ENCODE peak calls at places on chromosomes 13 and 19, in six cellular contexts. One of them, this sample, is unnamed.

GRCh38 chr13:42876270-42876714 is 94.9 kb downstream of the FAM216B start:
- DNase-seq in K562: no peak
- DNase-seq in SK-N-SH: no peak
- DNase-seq in GM12878: peak; percentile 82
- DNase-seq in HCT116: no peak
- DNase-seq in HepG2: no peak
- DNase-seq in this sample: no peak

GRCh38 chr13:66933994-66934393 is 296.1 kb downstream of the PCDH9 start:
- DNase-seq in SK-N-SH: no peak
- DNase-seq in HCT116: peak; percentile 12
- DNase-seq in GM12878: no peak
- DNase-seq in K562: peak; percentile 12
- DNase-seq in HepG2: no peak
- DNase-seq in this sample: no peak

GRCh38 chr13:27171244-27171829 is at the start of gene USP12:
- DNase-seq in SK-N-SH: peak; percentile 86
- DNase-seq in GM12878: no peak
- DNase-seq in K562: peak; percentile 63
- DNase-seq in HCT116: no peak
- DNase-seq in HepG2: no peak
- DNase-seq in this sample: no peak

GRCh38 chr13:98827449-98827848 is 75.0 kb upstream of the SLC15A1 start:
- DNase-seq in HepG2: no peak
- DNase-seq in SK-N-SH: no peak
- DNase-seq in HCT116: no peak
- DNase-seq in K562: no peak
- DNase-seq in GM12878: no peak
- DNase-seq in this sample: no peak

GRCh38 chr19:48090281-48090802 is 20.3 kb downstream of the PLA2G4C start:
- DNase-seq in K562: no peak
- DNase-seq in HCT116: no peak
- DNase-seq in SK-N-SH: no peak
- DNase-seq in GM12878: no peak
- DNase-seq in HepG2: no peak
- DNase-seq in this sample: no peak

GRCh38 chr19:48110350-48110966 is at the start of gene PLA2G4C:
- DNase-seq in GM12878: peak; percentile 48
- DNase-seq in K562: peak; percentile 92
- DNase-seq in HepG2: peak; percentile 72
- DNase-seq in SK-N-SH: peak; percentile 98
- DNase-seq in HCT116: peak; percentile 77
- DNase-seq in this sample: peak; percentile 77

GRCh38 chr13:106700007-106700950 is 132.3 kb upstream of the ARGLU1 start:
- DNase-seq in SK-N-SH: no peak
- DNase-seq in K562: no peak
- DNase-seq in HepG2: no peak
- DNase-seq in GM12878: no peak
- DNase-seq in HCT116: no peak
- DNase-seq in this sample: no peak

GRCh38 chr13:32587014-32587773 is 942 bp downstream of the PDS5B start:
- DNase-seq in HepG2: peak; percentile 41
- DNase-seq in HCT116: peak; percentile 16
- DNase-seq in K562: peak; percentile 56
- DNase-seq in GM12878: no peak
- DNase-seq in SK-N-SH: peak; percentile 86
- DNase-seq in this sample: no peak

GRCh38 chr19:1364070-1364719 is 19.5 kb upstream of the NDUFS7 start:
- DNase-seq in HepG2: no peak
- DNase-seq in K562: no peak
- DNase-seq in GM12878: no peak
- DNase-seq in SK-N-SH: no peak
- DNase-seq in HCT116: no peak
- DNase-seq in this sample: no peak

GRCh38 chr13:45292176-45292575 is 48.8 kb downstream of the TPT1 start:
- DNase-seq in SK-N-SH: no peak
- DNase-seq in K562: no peak
- DNase-seq in HCT116: peak; percentile 70
- DNase-seq in GM12878: no peak
- DNase-seq in HepG2: no peak
- DNase-seq in this sample: no peak

GRCh38 chr19:46746281-46746965 is at the start of gene STRN4:
- DNase-seq in K562: peak; percentile 93
- DNase-seq in HCT116: no peak
- DNase-seq in GM12878: no peak
- DNase-seq in SK-N-SH: peak; percentile 99
- DNase-seq in HepG2: no peak
- DNase-seq in this sample: no peak

GRCh38 chr19:13899912-13900584 is 5.9 kb downstream of the BRME1 start:
- DNase-seq in HCT116: no peak
- DNase-seq in HepG2: no peak
- DNase-seq in K562: no peak
- DNase-seq in GM12878: no peak
- DNase-seq in SK-N-SH: no peak
- DNase-seq in this sample: no peak
- TF ChIP-seq YY1 in HCT116: no peak
- TF ChIP-seq YY1 in HepG2: no peak
- TF ChIP-seq YY1 in K562: no peak
- TF ChIP-seq YY1 in GM12878: no peak
- TF ChIP-seq YY1 in SK-N-SH: no peak
- TF ChIP-seq YY1 in this sample: no peak

DNA sequence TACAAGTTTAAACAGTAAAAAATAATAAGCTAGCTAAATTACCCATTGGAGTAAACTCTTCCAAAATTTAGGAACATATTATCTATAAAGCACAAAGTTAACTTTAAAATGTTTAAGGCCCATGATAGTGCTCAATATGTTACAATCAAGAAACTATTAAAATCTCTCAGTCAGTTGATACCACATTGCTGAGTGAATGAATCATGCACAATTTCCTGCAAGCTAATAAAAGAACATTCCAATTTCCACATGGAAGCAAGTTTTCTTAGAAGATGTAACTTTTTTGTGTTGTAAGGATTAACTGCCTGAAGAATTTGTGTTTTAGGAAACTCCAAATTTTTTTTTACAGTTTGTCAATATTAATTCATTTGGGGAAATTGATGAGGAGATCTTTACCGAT is 666.6 kb downstream of the SLITRK1 start:
- DNase-seq in GM12878: no peak
- DNase-seq in K562: no peak
- DNase-seq in SK-N-SH: no peak
- DNase-seq in HepG2: no peak
- DNase-seq in HCT116: no peak
- DNase-seq in this sample: no peak
- TF ChIP-seq YY1 in GM12878: no peak
- TF ChIP-seq YY1 in K562: no peak
- TF ChIP-seq YY1 in SK-N-SH: no peak
- TF ChIP-seq YY1 in HepG2: no peak
- TF ChIP-seq YY1 in HCT116: no peak
- TF ChIP-seq YY1 in this sample: no peak

GRCh38 chr19:39299832-39300231 is 3.6 kb downstream of the IFNL1 start:
- DNase-seq in SK-N-SH: no peak
- DNase-seq in K562: no peak
- DNase-seq in HepG2: no peak
- DNase-seq in HCT116: no peak
- DNase-seq in GM12878: no peak
- DNase-seq in this sample: no peak
- TF ChIP-seq YY1 in SK-N-SH: no peak
- TF ChIP-seq YY1 in K562: no peak
- TF ChIP-seq YY1 in HepG2: no peak
- TF ChIP-seq YY1 in HCT116: no peak
- TF ChIP-seq YY1 in GM12878: no peak
- TF ChIP-seq YY1 in this sample: no peak

GRCh38 chr13:65855276-65855675 is 1374.9 kb downstream of the PCDH9 start:
- DNase-seq in SK-N-SH: no peak
- DNase-seq in GM12878: no peak
- DNase-seq in HCT116: no peak
- DNase-seq in K562: no peak
- DNase-seq in HepG2: no peak
- DNase-seq in this sample: no peak

GRCh38 chr13:65854431-65854830 is 1375.7 kb downstream of the PCDH9 start:
- DNase-seq in HCT116: no peak
- DNase-seq in HepG2: no peak
- DNase-seq in GM12878: no peak
- DNase-seq in SK-N-SH: no peak
- DNase-seq in K562: no peak
- DNase-seq in this sample: no peak

GRCh38 chr13:65856464-65856863 is 1373.7 kb downstream of the PCDH9 start:
- DNase-seq in HCT116: no peak
- DNase-seq in GM12878: no peak
- DNase-seq in HepG2: no peak
- DNase-seq in SK-N-SH: no peak
- DNase-seq in K562: no peak
- DNase-seq in this sample: no peak
- TF ChIP-seq YY1 in HCT116: no peak
- TF ChIP-seq YY1 in GM12878: no peak
- TF ChIP-seq YY1 in HepG2: no peak
- TF ChIP-seq YY1 in SK-N-SH: no peak
- TF ChIP-seq YY1 in K562: no peak
- TF ChIP-seq YY1 in this sample: no peak

GRCh38 chr13:101751488-101751887 is 299.0 kb downstream of the ITGBL1 start:
- DNase-seq in HepG2: no peak
- DNase-seq in HCT116: no peak
- DNase-seq in K562: no peak
- DNase-seq in SK-N-SH: peak; percentile 31
- DNase-seq in GM12878: no peak
- DNase-seq in this sample: peak; percentile 35

GRCh38 chr13:101747039-101747438 is 294.6 kb downstream of the ITGBL1 start:
- DNase-seq in K562: no peak
- DNase-seq in HCT116: no peak
- DNase-seq in HepG2: no peak
- DNase-seq in GM12878: no peak
- DNase-seq in SK-N-SH: no peak
- DNase-seq in this sample: no peak

GRCh38 chr13:101746513-101746912 is 294.0 kb downstream of the ITGBL1 start:
- DNase-seq in SK-N-SH: no peak
- DNase-seq in GM12878: no peak
- DNase-seq in HepG2: no peak
- DNase-seq in K562: no peak
- DNase-seq in HCT116: no peak
- DNase-seq in this sample: no peak

GRCh38 chr13:101752432-101752831 is 300.0 kb downstream of the ITGBL1 start:
- DNase-seq in HCT116: no peak
- DNase-seq in HepG2: no peak
- DNase-seq in SK-N-SH: no peak
- DNase-seq in GM12878: no peak
- DNase-seq in K562: no peak
- DNase-seq in this sample: no peak

GRCh38 chr13:101749584-101749983 is 297.1 kb downstream of the ITGBL1 start:
- DNase-seq in K562: no peak
- DNase-seq in HepG2: no peak
- DNase-seq in HCT116: no peak
- DNase-seq in SK-N-SH: no peak
- DNase-seq in GM12878: no peak
- DNase-seq in this sample: no peak
- TF ChIP-seq YY1 in K562: no peak
- TF ChIP-seq YY1 in HepG2: no peak
- TF ChIP-seq YY1 in HCT116: no peak
- TF ChIP-seq YY1 in SK-N-SH: no peak
- TF ChIP-seq YY1 in GM12878: no peak
- TF ChIP-seq YY1 in this sample: no peak

GRCh38 chr13:95479706-95480105 is 72.8 kb upstream of the CLDN10 start:
- DNase-seq in GM12878: peak; percentile 36
- DNase-seq in SK-N-SH: no peak
- DNase-seq in HepG2: no peak
- DNase-seq in HCT116: no peak
- DNase-seq in K562: no peak
- DNase-seq in this sample: no peak

GRCh38 chr13:95480131-95480545 is 72.4 kb upstream of the CLDN10 start:
- DNase-seq in SK-N-SH: no peak
- DNase-seq in GM12878: peak; percentile 71
- DNase-seq in HCT116: no peak
- DNase-seq in HepG2: no peak
- DNase-seq in K562: no peak
- DNase-seq in this sample: no peak

GRCh38 chr13:95484052-95484451 is 68.5 kb upstream of the CLDN10 start:
- DNase-seq in GM12878: no peak
- DNase-seq in K562: no peak
- DNase-seq in HCT116: no peak
- DNase-seq in SK-N-SH: no peak
- DNase-seq in HepG2: no peak
- DNase-seq in this sample: no peak

GRCh38 chr13:95485045-95485517 is 67.4 kb upstream of the CLDN10 start:
- DNase-seq in SK-N-SH: peak; percentile 50
- DNase-seq in HCT116: no peak
- DNase-seq in GM12878: no peak
- DNase-seq in K562: peak; percentile 23
- DNase-seq in HepG2: peak; percentile 8
- DNase-seq in this sample: no peak

DNA sequence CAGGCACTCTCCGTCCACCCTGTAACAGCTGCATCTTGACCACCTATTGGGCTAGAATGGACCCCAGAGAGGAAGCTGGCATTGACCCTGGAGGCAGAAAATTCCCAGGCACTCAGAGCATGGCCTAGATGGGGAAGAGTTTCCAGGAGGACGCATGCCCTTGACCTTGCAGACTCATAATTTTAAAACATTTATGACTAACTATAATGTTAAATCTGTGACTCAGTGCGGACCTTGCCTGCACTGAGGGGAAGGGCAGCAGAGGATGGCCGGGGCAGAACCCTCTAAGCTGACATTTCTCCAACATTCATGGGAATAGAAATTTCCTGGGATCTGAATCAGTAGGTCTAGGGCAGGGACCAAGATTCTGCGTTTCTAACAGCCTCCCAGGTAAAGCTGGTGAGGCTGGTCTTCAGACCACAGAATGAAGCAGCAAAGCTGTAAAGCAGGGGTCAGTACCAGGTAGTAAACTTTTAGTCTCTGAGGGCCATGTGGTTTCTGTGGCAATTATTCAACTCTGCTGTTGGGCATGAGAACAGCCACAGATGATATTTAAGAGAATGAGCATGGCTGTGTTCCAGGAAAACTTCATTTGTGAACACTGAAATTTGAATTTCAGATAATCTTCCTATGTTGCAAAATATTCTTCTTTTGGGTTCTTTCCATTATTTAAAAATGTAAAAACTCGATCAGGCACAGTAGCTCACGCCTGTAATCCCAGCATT is 71.3 kb upstream of the CLDN10 start:
- DNase-seq in K562: no peak
- DNase-seq in HCT116: no peak
- DNase-seq in HepG2: no peak
- DNase-seq in SK-N-SH: no peak
- DNase-seq in GM12878: no peak
- DNase-seq in this sample: no peak
- TF ChIP-seq YY1 in K562: no peak
- TF ChIP-seq YY1 in HCT116: no peak
- TF ChIP-seq YY1 in HepG2: no peak
- TF ChIP-seq YY1 in SK-N-SH: no peak
- TF ChIP-seq YY1 in GM12878: no peak
- TF ChIP-seq YY1 in this sample: no peak

GRCh38 chr19:30580673-30581072 is 208.5 kb downstream of the ZNF536 start:
- DNase-seq in GM12878: no peak
- DNase-seq in K562: no peak
- DNase-seq in HepG2: no peak
- DNase-seq in SK-N-SH: no peak
- DNase-seq in HCT116: no peak
- DNase-seq in this sample: no peak
- TF ChIP-seq YY1 in GM12878: no peak
- TF ChIP-seq YY1 in K562: no peak
- TF ChIP-seq YY1 in HepG2: no peak
- TF ChIP-seq YY1 in SK-N-SH: no peak
- TF ChIP-seq YY1 in HCT116: no peak
- TF ChIP-seq YY1 in this sample: no peak

GRCh38 chr19:36849701-36850645 is 703 bp upstream of the ZNF345 start:
- DNase-seq in GM12878: peak; percentile 50
- DNase-seq in HepG2: peak; percentile 85
- DNase-seq in K562: peak; percentile 39
- DNase-seq in HCT116: no peak
- DNase-seq in SK-N-SH: peak; percentile 87
- DNase-seq in this sample: peak; percentile 79
- TF ChIP-seq YY1 in GM12878: peak; percentile 93
- TF ChIP-seq YY1 in HepG2: peak; percentile 79
- TF ChIP-seq YY1 in K562: no peak
- TF ChIP-seq YY1 in HCT116: no peak
- TF ChIP-seq YY1 in SK-N-SH: peak; percentile 83
- TF ChIP-seq YY1 in this sample: peak; percentile 39